ENCODE peak calls at places on chromosomes 5 and 9, in ten cellular contexts. R, W, F, G, A, D, H, O, S and U are unnamed samples.

GRCh38 chr9:108241384-108241783 is 614.4 kb downstream of the ACTL7B start:
- DNase-seq in S (no peak), D (no peak), F (no peak), O (peak), W (no peak), H (no peak), R (no peak), G (no peak), A (no peak), U (no peak)

GRCh38 chr5:125045647-125046046 is 299.2 kb upstream of the ZNF608 start:
- DNase-seq in H (no peak), D (no peak), O (no peak), A (no peak), F (no peak), S (no peak), R (no peak), G (no peak), W (no peak), U (no peak)

GRCh38 chr5:14268236-14268701 is 125.1 kb downstream of the TRIO start:
- DNase-seq in H (no peak), O (peak), G (no peak), S (no peak), A (no peak), F (no peak), D (no peak), W (peak), R (no peak), U (no peak)

GRCh38 chr9:36871606-36872005 is 162.5 kb downstream of the PAX5 start:
- DNase-seq in W (no peak), O (no peak), R (no peak), D (no peak), A (peak), G (no peak), H (peak), F (no peak), S (no peak), U (no peak)

GRCh38 chr9:110316255-110316921 is 21.3 kb downstream of the TXNDC8 start:
- DNase-seq in F (no peak), A (no peak), S (no peak), H (no peak), D (no peak), O (no peak), W (no peak), G (peak), R (peak), U (no peak)

GRCh38 chr9:19940808-19941207 is 152.0 kb upstream of the SLC24A2 start:
- DNase-seq in W (no peak), D (no peak), S (no peak), F (no peak), H (no peak), O (no peak), R (no peak), G (no peak), A (no peak), U (no peak)

GRCh38 chr5:147483197-147483790 is 26.6 kb downstream of the DPYSL3 start:
- DNase-seq in D (no peak), G (no peak), H (no peak), W (no peak), S (no peak), O (no peak), A (no peak), F (no peak), R (no peak), U (no peak)

GRCh38 chr9:8816361-8816760 is 1016.8 kb upstream of the DMAC1 start:
- DNase-seq in F (no peak), R (no peak), O (no peak), W (no peak), G (no peak), S (no peak), H (no peak), D (no peak), A (no peak), U (no peak)

GRCh38 chr5:147483961-147484707 is 25.7 kb downstream of the DPYSL3 start:
- DNase-seq in W (no peak), H (peak), D (no peak), S (no peak), R (no peak), A (peak), F (no peak), O (no peak), G (no peak), U (no peak)

GRCh38 chr5:154444559-154445421 is 1.0 kb upstream of the SAP30L start:
- DNase-seq in W (peak), D (peak), S (no peak), O (no peak), H (peak), F (no peak), R (peak), G (peak), A (no peak), U (peak)

GRCh38 chr9:72657023-72657422 is 135.6 kb downstream of the TMC1 start:
- DNase-seq in G (no peak), O (no peak), W (no peak), F (no peak), R (no peak), A (no peak), H (no peak), S (no peak), D (no peak), U (no peak)

GRCh38 chr9:84230355-84231136 is 110.0 kb downstream of the SLC28A3 start:
- DNase-seq in G (no peak), R (no peak), W (no peak), F (no peak), A (no peak), H (no peak), D (no peak), S (no peak), O (no peak), U (no peak)

GRCh38 chr9:36985769-36986547 is 48.1 kb downstream of the PAX5 start:
- DNase-seq in G (no peak), D (no peak), F (no peak), W (no peak), R (no peak), S (no peak), A (no peak), O (no peak), H (no peak), U (no peak)

GRCh38 chr9:26172301-26172700 is 494.1 kb upstream of the TUSC1 start:
- DNase-seq in O (no peak), G (no peak), S (no peak), D (no peak), W (no peak), H (no peak), F (no peak), A (no peak), R (no peak), U (no peak)

GRCh38 chr5:1010641-1011046 is 2.0 kb downstream of the NKD2 start:
- DNase-seq in H (peak), D (no peak), F (no peak), G (no peak), R (no peak), W (peak), O (no peak), A (peak), S (no peak), U (no peak)

GRCh38 chr9:18489861-18490260 is 15.9 kb downstream of the ADAMTSL1 start:
- DNase-seq in H (no peak), A (no peak), R (no peak), D (no peak), G (no peak), O (no peak), S (no peak), F (no peak), W (no peak), U (no peak)

GRCh38 chr5:132830436-132831094 is at the start of gene SHROOM1:
- DNase-seq in G (peak), O (peak), H (peak), F (peak), D (no peak), A (no peak), W (peak), S (no peak), R (peak), U (no peak)

GRCh38 chr9:137280478-137281344 is 3.2 kb downstream of the TOR4A start:
- DNase-seq in F (no peak), S (no peak), A (no peak), G (no peak), R (no peak), W (no peak), D (no peak), O (no peak), H (peak), U (no peak)

GRCh38 chr5:59317023-59317771 is 576.3 kb downstream of the PDE4D start:
- DNase-seq in A (peak), S (no peak), R (no peak), D (no peak), F (no peak), W (no peak), G (no peak), O (no peak), H (no peak), U (no peak)

GRCh38 chr5:124504081-124504916 is 242.1 kb downstream of the ZNF608 start:
- DNase-seq in H (no peak), A (no peak), F (no peak), S (no peak), R (peak), W (no peak), D (no peak), G (no peak), O (no peak), U (no peak)

GRCh38 chr5:57778528-57779175 is 296.0 kb upstream of the ACTBL2 start:
- DNase-seq in R (no peak), H (no peak), S (no peak), F (no peak), O (no peak), G (no peak), D (no peak), W (no peak), A (no peak), U (no peak)

GRCh38 chr5:128711216-128711615 is 173.2 kb upstream of the FBN2 start:
- DNase-seq in G (no peak), H (no peak), A (no peak), W (no peak), D (no peak), R (no peak), F (no peak), S (no peak), O (no peak), U (no peak)

GRCh38 chr5:17378346-17378984 is 119.6 kb upstream of the TAF11L2 start:
- DNase-seq in R (no peak), G (no peak), W (no peak), A (no peak), F (no peak), O (no peak), S (no peak), H (no peak), D (no peak), U (no peak)

GRCh38 chr5:73444499-73445432 is 3.8 kb downstream of the FOXD1 start:
- DNase-seq in S (no peak), G (no peak), F (no peak), R (no peak), H (no peak), D (no peak), W (no peak), A (no peak), O (no peak), U (no peak)

GRCh38 chr5:115541586-115541985 is 3.0 kb downstream of the FEM1C start:
- DNase-seq in H (no peak), W (no peak), A (no peak), O (no peak), G (no peak), R (no peak), D (no peak), F (no peak), S (no peak), U (no peak)

GRCh38 chr9:34554211-34555001 is 31.6 kb upstream of the ENHO start:
- DNase-seq in S (no peak), O (no peak), G (no peak), A (peak), R (no peak), F (no peak), W (no peak), H (peak), D (no peak), U (no peak)

GRCh38 chr5:42666821-42667325 is 89.7 kb upstream of the CCDC152 start:
- DNase-seq in H (no peak), O (no peak), R (no peak), G (no peak), S (no peak), F (no peak), D (no peak), W (no peak), A (no peak), U (no peak)

GRCh38 chr5:151058891-151059611 is 21.8 kb downstream of the TNIP1 start:
- DNase-seq in W (no peak), G (no peak), R (no peak), F (no peak), A (no peak), D (no peak), H (peak), S (no peak), O (no peak), U (no peak)

GRCh38 chr9:135908334-135909204 is 1.2 kb upstream of the CAMSAP1 start:
- DNase-seq in D (no peak), O (no peak), R (no peak), F (no peak), H (peak), W (no peak), A (peak), G (no peak), S (no peak), U (no peak)
- TF ChIP-seq POLR2A in D (no peak), O (no peak), R (no peak), F (no peak), H (no peak), W (peak), A (no peak), G (no peak), S (no peak), U (no peak)

GRCh38 chr5:174293481-174293880 is 248.0 kb downstream of the NSG2 start:
- DNase-seq in A (no peak), H (no peak), G (no peak), S (no peak), O (no peak), F (no peak), D (no peak), R (no peak), W (no peak), U (peak)
- TF ChIP-seq POLR2AphosphoS5 in A (no peak), H (no peak), G (no peak), S (no peak), O (no peak), F (no peak), D (no peak), R (no peak), W (no peak), U (no peak)

GRCh38 chr9:129319938-129320481 is 141.9 kb upstream of the IER5L start:
- DNase-seq in H (no peak), A (peak), O (no peak), W (no peak), G (no peak), F (peak), S (no peak), D (no peak), R (no peak), U (peak)

GRCh38 chr9:129319076-129319937 is 141.2 kb upstream of the IER5L start:
- DNase-seq in W (no peak), G (no peak), S (no peak), O (no peak), F (peak), H (peak), D (no peak), R (no peak), A (peak), U (peak)

GRCh38 chr9:129321511-129322021 is 143.5 kb upstream of the IER5L start:
- DNase-seq in W (no peak), A (peak), D (no peak), H (no peak), G (no peak), S (no peak), F (peak), R (no peak), O (no peak), U (peak)

GRCh38 chr9:129322022-129322621 is 144.1 kb upstream of the IER5L start:
- DNase-seq in O (no peak), D (no peak), R (no peak), W (no peak), F (no peak), G (no peak), S (no peak), A (peak), H (peak), U (peak)

DNA sequence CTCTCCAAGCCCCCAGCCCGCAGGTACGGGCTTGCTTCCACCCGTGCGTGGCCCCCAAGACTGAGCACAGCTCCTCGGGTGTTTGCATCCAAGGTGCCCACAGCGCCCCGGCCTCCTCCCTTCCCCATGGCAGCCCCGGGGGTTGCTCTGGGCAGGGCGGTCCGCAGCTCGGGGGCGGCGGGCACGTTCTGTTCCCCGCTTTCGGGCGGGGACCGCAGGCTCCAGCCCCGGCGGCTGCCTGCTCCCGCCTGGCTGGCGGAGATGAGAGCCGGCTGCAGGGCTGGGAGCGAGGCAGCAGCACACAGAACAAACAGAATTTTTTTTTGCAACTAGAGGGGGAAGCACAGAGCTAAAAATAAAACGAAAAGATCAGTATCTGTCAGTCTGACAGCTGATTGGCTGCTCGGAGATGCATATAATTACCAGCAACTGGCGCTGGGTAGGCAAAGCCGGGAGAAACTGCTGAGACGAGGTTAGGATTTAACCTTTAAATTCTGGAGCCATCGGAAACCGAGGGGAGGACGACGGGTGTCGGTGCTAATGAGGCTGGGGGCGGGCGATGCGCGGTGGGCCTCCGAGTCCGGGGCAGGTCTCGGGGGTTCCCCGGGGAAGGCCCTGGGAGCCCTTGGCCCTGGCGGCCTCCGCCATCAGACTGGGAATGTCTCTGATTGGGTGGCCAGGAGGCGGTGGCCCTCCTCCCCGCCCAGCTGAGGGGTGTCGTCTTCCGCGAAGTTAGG is 142.7 kb upstream of the IER5L start:
- DNase-seq in W (peak), F (peak), G (peak), H (peak), D (no peak), S (no peak), A (peak), O (no peak), R (peak), U (peak)
- TF ChIP-seq POLR2A in W (no peak), F (no peak), G (no peak), H (no peak), D (peak), S (no peak), A (peak), O (no peak), R (no peak), U (peak)

GRCh38 chr5:171494452-171495121 is 75.1 kb downstream of the FGF18 start:
- DNase-seq in R (no peak), W (peak), O (peak), F (no peak), G (no peak), S (peak), A (peak), H (no peak), D (no peak), U (no peak)
- TF ChIP-seq POLR2AphosphoS5 in R (no peak), W (no peak), O (no peak), F (peak), G (no peak), S (no peak), A (no peak), H (peak), D (peak), U (peak)